ENCODE peak calls at places on chromosome X, in four cellular contexts. One of them, this sample, is unnamed.

GRCh38 chrX:130637591-130637990 is 235.8 kb downstream of the RBMX2 start:
- DNase-seq in A549: no peak
- DNase-seq in HepG2: no peak
- DNase-seq in endothelial cell of umbilical vein: no peak
- DNase-seq in this sample: no peak

GRCh38 chrX:136797787-136798186 is 17.1 kb upstream of the ARHGEF6 start:
- DNase-seq in A549: no peak
- DNase-seq in HepG2: no peak
- DNase-seq in endothelial cell of umbilical vein: no peak
- DNase-seq in this sample: no peak

GRCh38 chrX:46673596-46673995 is 85.3 kb downstream of the SLC9A7 start:
- DNase-seq in A549: no peak
- DNase-seq in endothelial cell of umbilical vein: no peak
- DNase-seq in HepG2: no peak
- DNase-seq in this sample: no peak

GRCh38 chrX:5306654-5307121 is 922.0 kb downstream of the NLGN4X start:
- DNase-seq in A549: no peak
- DNase-seq in endothelial cell of umbilical vein: no peak
- DNase-seq in HepG2: no peak
- DNase-seq in this sample: peak

GRCh38 chrX:18649498-18649951 is 22.4 kb downstream of the RS1 start:
- DNase-seq in endothelial cell of umbilical vein: no peak
- DNase-seq in A549: no peak
- DNase-seq in HepG2: no peak
- DNase-seq in this sample: no peak

GRCh38 chrX:46876901-46877300 is 35.3 kb upstream of the JADE3 start:
- DNase-seq in A549: no peak
- DNase-seq in endothelial cell of umbilical vein: no peak
- DNase-seq in HepG2: no peak
- DNase-seq in this sample: no peak

GRCh38 chrX:1813809-1814208 is 198.9 kb downstream of the ASMT start:
- DNase-seq in HepG2: no peak
- DNase-seq in A549: no peak
- DNase-seq in endothelial cell of umbilical vein: no peak
- DNase-seq in this sample: no peak

GRCh38 chrX:115017455-115017854 is at the start of gene IL13RA2:
- DNase-seq in A549: no peak
- DNase-seq in endothelial cell of umbilical vein: peak
- DNase-seq in HepG2: no peak
- DNase-seq in this sample: no peak

GRCh38 chrX:118254611-118255010 is 91.3 kb upstream of the WDR44 start:
- DNase-seq in A549: peak
- DNase-seq in endothelial cell of umbilical vein: peak
- DNase-seq in HepG2: peak
- DNase-seq in this sample: peak

GRCh38 chrX:66684196-66684595 is 45.3 kb upstream of the EDA2R start:
- DNase-seq in endothelial cell of umbilical vein: no peak
- DNase-seq in HepG2: no peak
- DNase-seq in A549: no peak
- DNase-seq in this sample: no peak

GRCh38 chrX:3548743-3549441 is 164.6 kb downstream of the PRKX start:
- DNase-seq in endothelial cell of umbilical vein: peak
- DNase-seq in A549: peak
- DNase-seq in HepG2: peak
- DNase-seq in this sample: peak

GRCh38 chrX:118536687-118537461 is 41.3 kb downstream of the DOCK11 start:
- DNase-seq in A549: peak
- DNase-seq in endothelial cell of umbilical vein: peak
- DNase-seq in HepG2: no peak
- DNase-seq in this sample: peak

GRCh38 chrX:2266445-2267349 is 234.1 kb downstream of the DHRSX start:
- DNase-seq in endothelial cell of umbilical vein: no peak
- DNase-seq in A549: no peak
- DNase-seq in HepG2: no peak
- DNase-seq in this sample: no peak

GRCh38 chrX:29422034-29422433 is 793.3 kb upstream of the MAGEB2 start:
- DNase-seq in endothelial cell of umbilical vein: no peak
- DNase-seq in A549: no peak
- DNase-seq in HepG2: no peak
- DNase-seq in this sample: no peak

GRCh38 chrX:68831405-68832100 is 2.7 kb downstream of the EFNB1 start:
- DNase-seq in endothelial cell of umbilical vein: no peak
- DNase-seq in A549: no peak
- DNase-seq in HepG2: no peak
- DNase-seq in this sample: peak

GRCh38 chrX:38247051-38247450 is 26.4 kb upstream of the SRPX start:
- DNase-seq in endothelial cell of umbilical vein: no peak
- DNase-seq in A549: no peak
- DNase-seq in HepG2: no peak
- DNase-seq in this sample: no peak

GRCh38 chrX:18927558-18927957 is 56.4 kb downstream of the PHKA2 start:
- DNase-seq in A549: no peak
- DNase-seq in endothelial cell of umbilical vein: no peak
- DNase-seq in HepG2: no peak
- DNase-seq in this sample: no peak

GRCh38 chrX:22629105-22629725 is 356.5 kb downstream of the CBLL2 start:
- DNase-seq in A549: no peak
- DNase-seq in HepG2: no peak
- DNase-seq in endothelial cell of umbilical vein: peak
- DNase-seq in this sample: no peak

GRCh38 chrX:9327086-9327746 is 137.6 kb upstream of the TBL1X start:
- DNase-seq in HepG2: no peak
- DNase-seq in A549: no peak
- DNase-seq in endothelial cell of umbilical vein: no peak
- DNase-seq in this sample: no peak

GRCh38 chrX:129930941-129931410 is 25.0 kb downstream of the UTP14A start:
- DNase-seq in endothelial cell of umbilical vein: no peak
- DNase-seq in A549: no peak
- DNase-seq in HepG2: no peak
- DNase-seq in this sample: no peak

GRCh38 chrX:11446331-11446730 is 153.1 kb downstream of the AMELX start:
- DNase-seq in HepG2: no peak
- DNase-seq in A549: no peak
- DNase-seq in endothelial cell of umbilical vein: no peak
- DNase-seq in this sample: no peak

GRCh38 chrX:45329217-45329616 is 128.5 kb upstream of the DIPK2B start:
- DNase-seq in endothelial cell of umbilical vein: no peak
- DNase-seq in HepG2: no peak
- DNase-seq in A549: no peak
- DNase-seq in this sample: no peak

GRCh38 chrX:34560180-34560579 is 96.9 kb downstream of the TMEM47 start:
- DNase-seq in endothelial cell of umbilical vein: no peak
- DNase-seq in HepG2: no peak
- DNase-seq in A549: no peak
- DNase-seq in this sample: no peak

GRCh38 chrX:118420462-118420861 is 74.6 kb downstream of the WDR44 start:
- DNase-seq in endothelial cell of umbilical vein: peak
- DNase-seq in HepG2: no peak
- DNase-seq in A549: no peak
- DNase-seq in this sample: peak

GRCh38 chrX:31819455-31819854 is 747.6 kb upstream of the FTHL17 start:
- DNase-seq in HepG2: no peak
- DNase-seq in endothelial cell of umbilical vein: no peak
- DNase-seq in A549: no peak
- DNase-seq in this sample: no peak

GRCh38 chrX:71252221-71252620 is 1.7 kb downstream of the ZMYM3 start:
- DNase-seq in endothelial cell of umbilical vein: no peak
- DNase-seq in HepG2: no peak
- DNase-seq in A549: no peak
- DNase-seq in this sample: no peak

GRCh38 chrX:16843208-16843909 is 26.8 kb downstream of the RBBP7 start:
- DNase-seq in HepG2: no peak
- DNase-seq in A549: no peak
- DNase-seq in endothelial cell of umbilical vein: no peak
- DNase-seq in this sample: no peak

GRCh38 chrX:122113376-122113775 is 1066.0 kb downstream of the GLUD2 start:
- DNase-seq in HepG2: no peak
- DNase-seq in A549: no peak
- DNase-seq in endothelial cell of umbilical vein: no peak
- DNase-seq in this sample: peak

GRCh38 chrX:79366888-79367749 is at the start of gene ITM2A:
- DNase-seq in A549: no peak
- DNase-seq in HepG2: no peak
- DNase-seq in endothelial cell of umbilical vein: peak
- DNase-seq in this sample: peak

GRCh38 chrX:40864972-40865371 is 129.6 kb upstream of the MED14 start:
- DNase-seq in endothelial cell of umbilical vein: no peak
- DNase-seq in HepG2: no peak
- DNase-seq in A549: no peak
- DNase-seq in this sample: no peak
- TF ChIP-seq MYC in endothelial cell of umbilical vein: no peak
- TF ChIP-seq MYC in HepG2: no peak
- TF ChIP-seq MYC in A549: no peak
- TF ChIP-seq MYC in this sample: no peak

GRCh38 chrX:110667706-110668105 is 127.9 kb downstream of the CHRDL1 start:
- DNase-seq in HepG2: no peak
- DNase-seq in A549: no peak
- DNase-seq in endothelial cell of umbilical vein: no peak
- DNase-seq in this sample: no peak
- TF ChIP-seq CTCF in HepG2: no peak
- TF ChIP-seq CTCF in A549: no peak
- TF ChIP-seq CTCF in endothelial cell of umbilical vein: no peak
- TF ChIP-seq CTCF in this sample: no peak

DNA sequence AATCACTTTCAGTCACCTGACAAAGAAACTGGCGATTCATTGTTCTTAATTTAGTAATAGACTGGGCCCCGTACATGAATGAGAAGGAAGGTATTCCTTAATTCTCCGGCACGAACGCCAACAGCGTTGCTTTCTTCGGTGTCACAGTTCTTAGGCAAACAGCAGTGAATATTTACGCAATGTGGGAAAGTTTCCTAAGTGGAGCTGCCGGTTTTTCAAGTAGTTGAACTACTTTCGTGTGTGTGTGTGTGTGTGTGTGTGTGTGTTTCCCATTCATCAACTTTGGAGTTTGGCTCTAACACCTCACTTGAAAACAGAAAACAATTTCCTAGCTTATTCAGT is 651 bp downstream of the NXT2 start:
- DNase-seq in HepG2: peak
- DNase-seq in endothelial cell of umbilical vein: no peak
- DNase-seq in A549: peak
- DNase-seq in this sample: peak
- TF ChIP-seq MYC in HepG2: no peak
- TF ChIP-seq MYC in endothelial cell of umbilical vein: no peak
- TF ChIP-seq MYC in A549: no peak
- TF ChIP-seq MYC in this sample: no peak

GRCh38 chrX:39818750-39819149 is 279.0 kb downstream of the BCOR start:
- DNase-seq in HepG2: no peak
- DNase-seq in endothelial cell of umbilical vein: no peak
- DNase-seq in A549: no peak
- DNase-seq in this sample: no peak
- TF ChIP-seq CTCF in HepG2: no peak
- TF ChIP-seq CTCF in endothelial cell of umbilical vein: no peak
- TF ChIP-seq CTCF in A549: no peak
- TF ChIP-seq CTCF in this sample: no peak

GRCh38 chrX:103404225-103405008 is 28.1 kb downstream of the BEX3 start:
- DNase-seq in HepG2: peak
- DNase-seq in endothelial cell of umbilical vein: peak
- DNase-seq in A549: peak
- DNase-seq in this sample: peak
- TF ChIP-seq MYC in HepG2: no peak
- TF ChIP-seq MYC in endothelial cell of umbilical vein: no peak
- TF ChIP-seq MYC in A549: no peak
- TF ChIP-seq MYC in this sample: no peak

GRCh38 chrX:152638443-152638904 is 779 bp downstream of the GABRQ start:
- DNase-seq in endothelial cell of umbilical vein: no peak
- DNase-seq in A549: no peak
- DNase-seq in HepG2: no peak
- DNase-seq in this sample: no peak

GRCh38 chrX:152639426-152639825 is 1.7 kb downstream of the GABRQ start:
- DNase-seq in A549: no peak
- DNase-seq in endothelial cell of umbilical vein: no peak
- DNase-seq in HepG2: no peak
- DNase-seq in this sample: no peak

GRCh38 chrX:152632445-152633097 is 5.1 kb upstream of the GABRQ start:
- DNase-seq in endothelial cell of umbilical vein: peak
- DNase-seq in HepG2: peak
- DNase-seq in A549: peak
- DNase-seq in this sample: peak

GRCh38 chrX:152637649-152638442 is at the start of gene GABRQ:
- DNase-seq in endothelial cell of umbilical vein: peak
- DNase-seq in A549: peak
- DNase-seq in HepG2: no peak
- DNase-seq in this sample: peak

GRCh38 chrX:152635941-152636340 is 1.8 kb upstream of the GABRQ start:
- DNase-seq in endothelial cell of umbilical vein: peak
- DNase-seq in A549: peak
- DNase-seq in HepG2: peak
- DNase-seq in this sample: peak
- TF ChIP-seq CTCF in endothelial cell of umbilical vein: peak
- TF ChIP-seq CTCF in A549: peak
- TF ChIP-seq CTCF in HepG2: peak
- TF ChIP-seq CTCF in this sample: peak

This sample was measured in NB4.